ENCODE peak calls at places on chromosomes 12 and 14, in five cellular contexts. O, D, X, W and L are unnamed samples.

GRCh38 chr12:43942379-43942778 is 106.5 kb downstream of the TMEM117 start:
- DNase-seq in O (no peak), W (no peak), X (no peak), D (no peak), L (no peak)

GRCh38 chr12:121958521-121959240 is 40.3 kb downstream of the CFAP251 start:
- DNase-seq in W (no peak), D (no peak), O (no peak), X (no peak), L (no peak)

GRCh38 chr14:103723176-103724081 is 7.8 kb downstream of the ZFYVE21 start:
- DNase-seq in W (no peak), D (no peak), X (no peak), O (no peak), L (no peak)

GRCh38 chr12:106897082-106897481 is 58.6 kb upstream of the TMEM263 start:
- DNase-seq in X (no peak), O (no peak), W (peak; percentile 41), D (peak; percentile 66), L (no peak)

GRCh38 chr12:16037533-16037932 is 126.4 kb downstream of the DERA start:
- DNase-seq in D (no peak), W (no peak), O (no peak), X (no peak), L (no peak)

GRCh38 chr12:67077617-67078016 is 191.5 kb upstream of the CAND1 start:
- DNase-seq in D (no peak), W (peak; percentile 80), X (no peak), O (no peak), L (no peak)

GRCh38 chr12:58765653-58766554 is 154.4 kb downstream of the LRIG3 start:
- DNase-seq in O (no peak), D (no peak), X (no peak), W (no peak), L (no peak)

GRCh38 chr12:119375619-119376018 is 41.1 kb downstream of the CCDC60 start:
- DNase-seq in O (no peak), D (no peak), X (no peak), W (no peak), L (no peak)

GRCh38 chr12:95624544-95624943 is 73.3 kb upstream of the USP44 start:
- DNase-seq in O (no peak), W (no peak), X (no peak), D (no peak), L (no peak)

GRCh38 chr12:124523071-124523470 is 44.3 kb downstream of the NCOR2 start:
- DNase-seq in X (no peak), W (peak; percentile 27), D (no peak), O (no peak), L (no peak)

GRCh38 chr12:43662736-43663135 is 95.9 kb downstream of the PUS7L start:
- DNase-seq in D (no peak), X (no peak), W (no peak), O (no peak), L (no peak)

GRCh38 chr14:82501554-82501953 is 967.9 kb upstream of the SEL1L start:
- DNase-seq in W (no peak), D (no peak), O (no peak), X (no peak), L (no peak)

GRCh38 chr12:12902036-12902435 is 10.7 kb downstream of the GPRC5A start:
- DNase-seq in X (no peak), O (no peak), W (peak; percentile 75), D (peak; percentile 70), L (no peak)

DNA sequence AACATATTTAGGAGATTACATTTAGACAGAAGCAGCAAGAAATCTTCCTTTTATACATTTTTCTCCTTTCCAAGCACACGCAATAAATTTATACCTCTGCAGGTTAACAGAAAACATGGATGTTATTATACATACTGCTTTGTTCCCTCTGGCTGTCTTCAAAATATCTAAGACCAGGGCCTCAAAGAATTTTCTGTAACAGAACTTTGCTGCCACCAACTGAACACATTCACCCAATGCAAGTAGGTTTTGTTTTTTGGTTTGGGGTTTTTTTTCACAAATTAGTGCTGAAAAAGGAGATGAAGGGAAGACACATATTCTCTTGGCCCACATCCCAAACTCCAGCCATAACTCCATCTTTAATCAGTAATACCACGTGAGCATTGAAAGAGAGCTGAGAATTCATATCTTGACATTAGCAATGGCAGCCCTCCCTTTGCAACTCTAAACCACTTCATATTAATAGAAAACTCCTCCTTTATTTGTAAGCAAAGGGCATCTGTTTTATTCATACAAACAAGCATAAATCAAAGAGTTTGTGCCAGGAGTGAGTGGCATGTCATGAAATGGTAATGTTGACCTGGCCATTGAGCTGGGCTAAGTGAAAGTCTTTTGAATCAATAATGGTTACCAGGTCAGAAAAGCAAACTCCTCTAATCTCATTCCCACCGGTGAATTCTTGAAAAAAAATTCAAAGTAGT is 150.8 kb upstream of the FSCB start:
- DNase-seq in O (no peak), X (no peak), W (peak; percentile 45), D (no peak), L (peak; percentile 12)
- TF ChIP-seq CTCF in O (no peak), X (no peak), W (peak; percentile 50), D (peak; percentile 35), L (no peak)

GRCh38 chr12:75820848-75821578 is 210.6 kb downstream of the PHLDA1 start:
- DNase-seq in X (no peak), W (peak; percentile 84), O (no peak), D (peak; percentile 67), L (no peak)
- TF ChIP-seq CTCF in X (no peak), W (peak; percentile 21), O (no peak), D (peak; percentile 31), L (no peak)

DNA sequence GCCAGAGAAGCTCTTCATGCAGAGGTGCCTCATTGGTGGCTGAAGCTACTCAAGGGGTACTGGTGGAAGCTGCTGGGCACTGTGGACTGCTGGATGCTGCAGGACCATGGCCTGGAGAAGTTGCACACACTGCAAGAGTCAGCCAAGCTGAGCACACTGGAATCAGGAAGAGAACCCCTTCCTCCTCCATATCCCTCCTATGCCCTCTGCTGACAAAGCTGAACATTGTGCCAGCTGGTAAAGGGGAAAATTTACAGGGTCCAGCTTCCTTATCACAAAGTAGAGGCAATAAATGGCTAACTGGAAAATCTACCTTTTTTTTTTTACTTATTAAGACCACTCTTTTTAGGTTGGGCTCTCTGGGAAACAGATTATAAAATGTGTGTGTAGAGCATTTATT is 6.5 kb downstream of the CCDC175 start:
- DNase-seq in X (no peak), W (peak; percentile 14), O (no peak), D (no peak), L (no peak)
- TF ChIP-seq CTCF in X (no peak), W (no peak), O (no peak), D (no peak), L (no peak)

DNA sequence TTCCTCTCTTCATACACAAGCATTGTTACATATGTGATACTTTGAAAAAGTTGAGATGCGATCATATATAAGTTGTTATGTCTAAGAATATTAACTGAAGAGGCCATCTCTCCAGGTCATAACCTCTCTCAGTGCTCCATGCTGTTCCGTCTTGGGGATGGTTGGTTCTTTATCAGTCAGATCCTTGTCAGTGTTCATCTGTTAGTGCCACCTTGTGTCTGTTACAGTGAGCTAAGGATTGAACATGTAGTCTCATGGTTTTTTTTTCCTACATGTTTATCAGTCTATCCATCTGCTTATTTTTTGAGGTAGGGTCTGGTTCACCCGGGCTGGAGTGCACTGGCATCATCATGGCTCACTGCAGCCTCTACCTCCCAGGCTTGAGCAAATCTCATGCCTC is 30.5 kb downstream of the EP400 start:
- DNase-seq in W (peak; percentile 9), O (no peak), X (no peak), D (no peak), L (no peak)
- TF ChIP-seq CTCF in W (peak; percentile 7), O (peak; percentile 4), X (no peak), D (no peak), L (no peak)

GRCh38 chr12:47797432-47797831 is 22.3 kb downstream of the HDAC7 start:
- DNase-seq in X (peak; percentile 47), D (no peak), W (no peak), O (peak; percentile 74), L (no peak)
- TF ChIP-seq CTCF in X (peak; percentile 35), D (peak; percentile 37), W (no peak), O (peak; percentile 57), L (no peak)